ENCODE peak calls at places on chromosomes 1 and 21, in five cellular contexts. A is tibial nerve; R is NT2/D1; W is CD4-positive, CD25-positive, alpha-beta regulatory T cell; Q is mesenchymal stem cell. Z is an unnamed sample.

GRCh38 chr1:10253755-10254154 is 43.4 kb downstream of the KIF1B start:
- DNase-seq in A (peak), R (no peak), W (no peak), Q (peak), Z (no peak)

GRCh38 chr1:245500546-245500945 is 345.8 kb downstream of the KIF26B start:
- DNase-seq in A (no peak), R (no peak), W (no peak), Q (peak), Z (no peak)

GRCh38 chr1:243367314-243367713 is 111.5 kb downstream of the SDCCAG8 start:
- DNase-seq in A (no peak), R (no peak), W (no peak), Q (no peak), Z (no peak)

GRCh38 chr1:229253170-229253974 is 17.5 kb upstream of the RAB4A start:
- DNase-seq in A (peak), R (no peak), W (no peak), Q (peak), Z (no peak)

GRCh38 chr1:25527226-25527846 is 16.1 kb upstream of the LDLRAP1 start:
- DNase-seq in A (no peak), R (no peak), W (no peak), Q (no peak), Z (no peak)

GRCh38 chr21:33642896-33643657 is 776 bp downstream of the ITSN1 start:
- DNase-seq in A (no peak), R (no peak), W (peak), Q (peak), Z (no peak)

GRCh38 chr1:61274979-61275378 is 192.6 kb downstream of the NFIA start:
- DNase-seq in A (no peak), R (no peak), W (no peak), Q (no peak), Z (no peak)

GRCh38 chr1:201490708-201491131 is 16.2 kb downstream of the CSRP1 start:
- DNase-seq in A (no peak), R (no peak), W (no peak), Q (peak), Z (no peak)

GRCh38 chr1:234231061-234231892 is 142.0 kb upstream of the COA6 start:
- DNase-seq in A (no peak), R (no peak), W (no peak), Q (no peak), Z (no peak)

GRCh38 chr1:220685879-220686278 is 4.3 kb upstream of the C1orf115 start:
- DNase-seq in A (no peak), R (no peak), W (no peak), Q (no peak), Z (no peak)

GRCh38 chr1:112530832-112531231 is 22.1 kb downstream of the WNT2B start:
- DNase-seq in A (no peak), R (no peak), W (no peak), Q (no peak), Z (no peak)

GRCh38 chr1:113868387-113869083 is 3.0 kb downstream of the PTPN22 start:
- DNase-seq in A (no peak), R (no peak), W (no peak), Q (no peak), Z (no peak)

GRCh38 chr1:156551866-156552265 is 20.5 kb downstream of the IQGAP3 start:
- DNase-seq in A (no peak), R (no peak), W (no peak), Q (peak), Z (no peak)

GRCh38 chr1:160539896-160540858 is 17.1 kb upstream of the SLAMF6 start:
- DNase-seq in A (no peak), R (no peak), W (no peak), Q (peak), Z (peak)

GRCh38 chr1:42931911-42932422 is 26.7 kb downstream of the SLC2A1 start:
- DNase-seq in A (no peak), R (no peak), W (peak), Q (no peak), Z (peak)

GRCh38 chr1:36585760-36586072 is 103.0 kb upstream of the CSF3R start:
- DNase-seq in A (no peak), R (no peak), W (no peak), Q (no peak), Z (no peak)

GRCh38 chr1:61951731-61952585 is 209.7 kb downstream of the PATJ start:
- DNase-seq in A (no peak), R (peak), W (no peak), Q (no peak), Z (no peak)

GRCh38 chr21:38956791-38957571 is 151.3 kb downstream of the ETS2 start:
- DNase-seq in A (no peak), R (no peak), W (no peak), Q (peak), Z (no peak)

GRCh38 chr1:3012511-3013291 is 8.6 kb upstream of the ACTRT2 start:
- DNase-seq in A (peak), R (no peak), W (no peak), Q (no peak), Z (peak)

GRCh38 chr1:188128761-188129160 is 1300.0 kb downstream of the PLA2G4A start:
- DNase-seq in A (no peak), R (no peak), W (no peak), Q (peak), Z (no peak)

GRCh38 chr1:53144201-53144600 is 1.8 kb upstream of the SLC1A7 start:
- DNase-seq in A (no peak), R (no peak), W (no peak), Q (no peak), Z (no peak)

GRCh38 chr1:57403201-57403600 is 20.7 kb downstream of the DAB1 start:
- DNase-seq in A (no peak), R (no peak), W (no peak), Q (no peak), Z (no peak)

GRCh38 chr1:156804026-156804425 is 12.6 kb downstream of the SH2D2A start:
- DNase-seq in A (no peak), R (no peak), W (no peak), Q (no peak), Z (no peak)

GRCh38 chr1:235199441-235199840 is 38.4 kb upstream of the RBM34 start:
- DNase-seq in A (no peak), R (peak), W (no peak), Q (peak), Z (no peak)

GRCh38 chr21:41256771-41257702 is 59.6 kb upstream of the FAM3B start:
- DNase-seq in A (no peak), R (no peak), W (no peak), Q (no peak), Z (no peak)

GRCh38 chr1:52237430-52237829 is 95.5 kb downstream of the ZFYVE9 start:
- DNase-seq in A (no peak), R (no peak), W (no peak), Q (peak), Z (no peak)

GRCh38 chr1:5458248-5458647 is 534.0 kb downstream of the NPHP4 start:
- DNase-seq in A (no peak), R (no peak), W (no peak), Q (no peak), Z (no peak)

GRCh38 chr1:198258491-198258890 is 101.7 kb downstream of the NEK7 start:
- DNase-seq in A (no peak), R (no peak), W (no peak), Q (peak), Z (no peak)

GRCh38 chr1:76764638-76765572 is 102.4 kb upstream of the ST6GALNAC5 start:
- DNase-seq in A (no peak), R (no peak), W (no peak), Q (no peak), Z (no peak)

GRCh38 chr1:243266231-243266630 is 10.4 kb downstream of the SDCCAG8 start:
- DNase-seq in A (no peak), R (no peak), W (no peak), Q (no peak), Z (no peak)

GRCh38 chr1:45979074-45979777 is 153.2 kb downstream of the PIK3R3 start:
- DNase-seq in A (no peak), R (no peak), W (no peak), Q (peak), Z (no peak)

GRCh38 chr1:114154963-114155322 is 1.3 kb upstream of the SYT6 start:
- DNase-seq in A (no peak), R (no peak), W (no peak), Q (peak), Z (no peak)

GRCh38 chr1:219757890-219758289 is 145.0 kb upstream of the ZC3H11B start:
- DNase-seq in A (no peak), R (no peak), W (no peak), Q (no peak), Z (no peak)

GRCh38 chr1:244970236-244970652 is 105.9 kb upstream of the HNRNPU start:
- DNase-seq in A (peak), R (peak), W (peak), Q (peak), Z (no peak)

GRCh38 chr1:115507916-115508315 is 133.9 kb upstream of the VANGL1 start:
- DNase-seq in A (no peak), R (no peak), W (no peak), Q (no peak), Z (no peak)

GRCh38 chr1:53415432-53415831 is 43.8 kb upstream of the DMRTB1 start:
- DNase-seq in A (no peak), R (no peak), W (no peak), Q (no peak), Z (no peak)

DNA sequence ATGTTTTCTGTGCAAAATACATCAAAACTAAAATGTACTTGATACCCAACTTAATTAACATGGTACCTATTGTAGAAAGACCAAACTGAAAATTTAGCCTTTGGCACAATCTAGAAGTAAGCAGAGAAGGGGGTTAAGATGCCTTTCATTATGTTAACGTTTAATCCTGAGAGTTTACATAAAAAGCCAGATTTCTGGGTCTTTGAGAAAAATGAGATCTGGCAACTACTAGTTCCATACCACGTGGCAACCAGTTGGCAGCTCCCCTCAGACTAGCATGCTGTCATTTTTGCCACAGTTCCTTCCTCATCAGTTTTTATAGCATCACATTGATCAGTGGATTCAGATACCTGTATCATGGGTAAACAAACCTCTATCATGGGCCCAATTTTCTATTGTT is 1.5 kb downstream of the RO60 start:
- DNase-seq in A (no peak), R (no peak), W (no peak), Q (peak), Z (no peak)
- H3K4me3 ChIP-seq in A (no peak), R (peak), W (peak), Q (no peak), Z (peak)

GRCh38 chr1:925532-926421 is 2.1 kb downstream of the SAMD11 start:
- DNase-seq in A (no peak), R (no peak), W (no peak), Q (no peak), Z (no peak)
- H3K4me3 ChIP-seq in A (no peak), R (peak), W (no peak), Q (peak), Z (no peak)

GRCh38 chr1:27523666-27524020 is 33.7 kb upstream of the WASF2 start:
- DNase-seq in A (no peak), R (no peak), W (no peak), Q (no peak), Z (no peak)

GRCh38 chr1:27521336-27522147 is 31.6 kb upstream of the WASF2 start:
- DNase-seq in A (no peak), R (no peak), W (peak), Q (no peak), Z (peak)

GRCh38 chr1:27522148-27522859 is 32.3 kb upstream of the WASF2 start:
- DNase-seq in A (no peak), R (no peak), W (peak), Q (no peak), Z (peak)

GRCh38 chr1:27520651-27521050 is 30.7 kb upstream of the WASF2 start:
- DNase-seq in A (no peak), R (no peak), W (no peak), Q (no peak), Z (no peak)

GRCh38 chr1:27522860-27523665 is 33.1 kb upstream of the WASF2 start:
- DNase-seq in A (no peak), R (no peak), W (peak), Q (peak), Z (peak)
- H3K4me3 ChIP-seq in A (no peak), R (no peak), W (peak), Q (no peak), Z (peak)

GRCh38 chr1:107727866-107728265 is 237.1 kb downstream of the VAV3 start:
- DNase-seq in A (no peak), R (no peak), W (no peak), Q (no peak), Z (no peak)
- H3K4me3 ChIP-seq in A (no peak), R (no peak), W (no peak), Q (no peak), Z (no peak)

GRCh38 chr1:26724118-26724517 is 28.3 kb downstream of the ARID1A start:
- DNase-seq in A (no peak), R (no peak), W (no peak), Q (no peak), Z (no peak)
- H3K4me3 ChIP-seq in A (no peak), R (no peak), W (peak), Q (no peak), Z (no peak)

GRCh38 chr1:66265268-66265667 is 268.7 kb upstream of the SGIP1 start:
- DNase-seq in A (no peak), R (no peak), W (no peak), Q (no peak), Z (no peak)
- H3K4me3 ChIP-seq in A (no peak), R (no peak), W (no peak), Q (no peak), Z (no peak)

Z was measured in CD8-positive, alpha-beta T cell.